ENCODE peak calls at places on chromosomes 3 and 15, in five cellular contexts. J is effector memory CD4-positive, alpha-beta T cell; B is right cardiac atrium; W is neural progenitor cell; E is transverse colon. R is an unnamed sample.

GRCh38 chr3:161489390-161489789 is 7.2 kb upstream of the OTOL1 start:
- DNase-seq in W (no peak), E (no peak), B (no peak), J (no peak), R (no peak)

GRCh38 chr3:6113338-6113737 is 747.6 kb upstream of the GRM7 start:
- DNase-seq in W (no peak), E (no peak), B (no peak), J (no peak), R (no peak)

GRCh38 chr15:74179983-74180688 is 6.6 kb downstream of the ISLR start:
- DNase-seq in B (peak), E (no peak), J (no peak), W (no peak), R (no peak)

GRCh38 chr3:4376499-4376898 is 73.3 kb downstream of the SETMAR start:
- DNase-seq in W (no peak), E (no peak), J (no peak), B (no peak), R (no peak)

GRCh38 chr3:140134231-140134630 is 199.2 kb downstream of the CLSTN2 start:
- DNase-seq in E (no peak), W (no peak), B (no peak), J (no peak), R (no peak)

GRCh38 chr3:27454914-27455313 is 29.3 kb downstream of the SLC4A7 start:
- DNase-seq in J (no peak), E (no peak), B (no peak), W (no peak), R (no peak)

GRCh38 chr3:12758025-12758830 is 831 bp downstream of the TMEM40 start:
- DNase-seq in E (no peak), J (no peak), B (peak), W (no peak), R (no peak)

GRCh38 chr3:52678265-52678927 is 7.3 kb downstream of the PBRM1 start:
- DNase-seq in J (no peak), B (no peak), W (no peak), E (no peak), R (no peak)

GRCh38 chr3:141788147-141788546 is 24.9 kb downstream of the GRK7 start:
- DNase-seq in B (no peak), W (no peak), J (no peak), E (no peak), R (no peak)

GRCh38 chr3:46465196-46465520 is 453 bp upstream of the LTF start:
- DNase-seq in E (no peak), B (no peak), J (no peak), W (no peak), R (no peak)

GRCh38 chr15:92843326-92843725 is 56.8 kb upstream of the CHD2 start:
- DNase-seq in J (no peak), B (no peak), E (no peak), W (no peak), R (no peak)

GRCh38 chr3:107465064-107465631 is 57.6 kb upstream of the BBX start:
- DNase-seq in B (no peak), W (no peak), J (no peak), E (no peak), R (no peak)

GRCh38 chr15:44519537-44519936 is 17.4 kb upstream of the EIF3J start:
- DNase-seq in E (no peak), B (no peak), J (no peak), W (no peak), R (no peak)

GRCh38 chr3:9552252-9552999 is 1.2 kb downstream of the LHFPL4 start:
- DNase-seq in J (no peak), E (peak), W (peak), B (peak), R (no peak)

GRCh38 chr15:89645680-89646079 is 9.6 kb downstream of the KIF7 start:
- DNase-seq in E (no peak), W (no peak), B (no peak), J (no peak), R (no peak)

GRCh38 chr3:193563999-193564398 is 9.3 kb upstream of the ATP13A4 start:
- DNase-seq in J (no peak), E (peak), W (peak), B (no peak), R (no peak)
- H3K4me3 ChIP-seq in J (no peak), E (no peak), W (no peak), B (no peak), R (no peak)

DNA sequence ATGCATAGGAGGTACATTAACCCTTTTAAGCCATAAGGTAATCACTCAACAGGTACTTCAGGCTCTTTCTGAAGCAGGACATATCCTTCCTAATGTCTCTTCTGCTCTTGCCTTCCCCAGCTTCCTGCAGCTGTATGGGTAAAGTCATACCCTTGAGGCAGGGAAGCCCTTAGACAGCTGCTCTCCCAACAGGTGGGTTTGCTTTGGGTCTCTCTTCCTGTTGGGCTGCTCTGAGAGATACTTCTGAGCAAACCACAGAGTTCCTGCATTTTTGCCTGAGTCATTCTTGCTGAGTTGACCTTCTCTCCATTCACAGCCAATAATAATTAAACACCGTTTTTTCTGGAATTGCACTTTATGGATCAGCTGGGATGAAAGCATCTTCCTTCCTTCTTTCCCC is 2.0 kb upstream of the TRAT1 start:
- DNase-seq in W (no peak), B (no peak), J (no peak), E (no peak), R (no peak)
- H3K27ac ChIP-seq in W (no peak), B (no peak), J (peak), E (no peak), R (no peak)

DNA sequence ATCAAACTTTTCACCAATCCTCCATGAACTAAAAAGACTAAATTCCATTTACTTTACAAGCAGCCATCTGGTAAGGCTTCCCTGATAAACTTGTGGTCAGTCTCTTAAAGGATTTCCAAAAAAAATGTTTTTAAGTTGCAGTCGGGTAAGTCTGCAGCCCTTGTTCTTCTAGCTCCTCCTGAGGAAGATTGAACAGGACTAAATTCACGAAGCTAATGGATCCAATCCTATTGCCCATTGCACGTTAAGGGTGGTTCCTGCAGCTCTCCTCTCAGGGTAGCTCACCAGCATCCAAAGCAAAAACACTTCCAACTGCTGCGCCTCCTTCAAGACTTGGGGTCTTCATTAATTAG is 2.8 kb downstream of the HES1 start:
- DNase-seq in W (peak), E (no peak), J (no peak), B (no peak), R (no peak)
- H3K4me3 ChIP-seq in W (peak), E (no peak), J (no peak), B (peak), R (peak)

GRCh38 chr3:149969110-149969944 is 1.4 kb downstream of the PFN2 start:
- DNase-seq in E (peak), J (no peak), W (peak), B (peak), R (peak)
- H3K27ac ChIP-seq in E (peak), J (no peak), W (peak), B (peak), R (peak)

GRCh38 chr3:152126260-152126659 is 142.5 kb upstream of the MBNL1 start:
- DNase-seq in J (no peak), B (no peak), W (no peak), E (no peak), R (no peak)

GRCh38 chr3:152127058-152127457 is 141.7 kb upstream of the MBNL1 start:
- DNase-seq in E (no peak), W (no peak), J (no peak), B (no peak), R (no peak)

GRCh38 chr3:152120606-152121291 is 148.0 kb upstream of the MBNL1 start:
- DNase-seq in J (no peak), E (no peak), B (no peak), W (no peak), R (no peak)

GRCh38 chr3:152123457-152123856 is 145.3 kb upstream of the MBNL1 start:
- DNase-seq in J (no peak), B (no peak), E (no peak), W (no peak), R (no peak)

DNA sequence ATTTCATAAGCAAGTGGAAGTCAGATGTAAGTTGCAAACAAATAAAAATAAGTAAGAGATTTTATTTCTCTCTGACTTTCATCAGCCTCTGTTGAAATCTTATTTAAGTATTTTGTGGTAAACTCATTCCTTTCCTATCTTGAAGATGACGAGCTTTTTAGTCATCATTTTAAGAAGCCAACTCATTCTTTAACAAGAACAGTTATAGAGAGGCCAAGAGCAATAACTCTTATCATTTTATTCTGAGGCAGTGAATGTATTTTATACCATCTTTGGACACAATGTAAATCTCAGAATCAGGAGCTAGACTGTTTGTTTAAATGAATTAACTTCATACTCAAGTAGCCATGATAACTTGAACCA is 147.5 kb upstream of the MBNL1 start:
- DNase-seq in B (no peak), W (no peak), E (no peak), J (no peak), R (no peak)
- H3K4me3 ChIP-seq in B (no peak), W (no peak), E (no peak), J (no peak), R (no peak)

GRCh38 chr3:188345223-188345622 is 191.3 kb downstream of the LPP start:
- DNase-seq in B (no peak), W (no peak), J (no peak), E (no peak), R (no peak)
- H3K27ac ChIP-seq in B (peak), W (no peak), J (no peak), E (no peak), R (no peak)

DNA sequence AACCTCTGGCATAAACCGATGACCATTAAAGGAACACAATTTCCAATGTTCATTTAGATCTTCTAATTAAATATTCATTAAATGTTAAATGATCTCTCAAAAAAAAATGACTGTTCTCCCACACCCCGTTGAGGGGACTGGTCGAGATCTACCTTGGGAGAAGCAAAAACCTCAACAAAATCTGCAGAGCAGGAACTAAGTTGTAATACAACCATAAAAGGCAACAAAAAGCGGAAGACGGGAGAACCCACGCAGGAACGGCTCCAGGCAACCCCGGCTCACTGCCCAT is 752 bp downstream of the TERC start:
- DNase-seq in B (no peak), J (no peak), W (no peak), E (no peak), R (peak)
- H3K4me3 ChIP-seq in B (peak), J (peak), W (peak), E (peak), R (peak)